ENCODE peak calls at places on chromosomes 11 and 22, in four cellular contexts. L is GM12878, J is K562, N is HepG2. Z is an unnamed sample.
A peak's percentile ranks its signal among the peaks of the same experiment; 100 is the strongest.

GRCh38 chr11:114399903-114400221 is 449 bp downstream of the C11orf71 start:
- DNase-seq in L (peak; percentile 2), J (peak; percentile 66), N (peak; percentile 40), Z (peak; percentile 92)

GRCh38 chr22:20204281-20204680 is 53.4 kb upstream of the CCDC188 start:
- DNase-seq in L (no peak), J (no peak), N (no peak), Z (no peak)

GRCh38 chr22:16721969-16722368 is 103.2 kb downstream of the XKR3 start:
- DNase-seq in L (no peak), J (no peak), N (no peak), Z (no peak)

GRCh38 chr11:84316866-84317560 is 1030.8 kb upstream of the CCDC90B start:
- DNase-seq in L (no peak), J (no peak), N (no peak), Z (peak; percentile 15)

GRCh38 chr22:49322231-49322630 is 505.4 kb downstream of the BRD1 start:
- DNase-seq in L (no peak), J (no peak), N (no peak), Z (no peak)

GRCh38 chr22:36016656-36017055 is 12.0 kb downstream of the RBFOX2 start:
- DNase-seq in L (no peak), J (no peak), N (no peak), Z (no peak)

GRCh38 chr11:132022718-132023117 is 652.3 kb downstream of the NTM start:
- DNase-seq in L (no peak), J (no peak), N (no peak), Z (no peak)

GRCh38 chr22:27754247-27754887 is 47.2 kb downstream of the MN1 start:
- DNase-seq in L (no peak), J (peak; percentile 12), N (no peak), Z (no peak)

GRCh38 chr11:45104790-45105084 is 41.7 kb upstream of the PRDM11 start:
- DNase-seq in L (no peak), J (no peak), N (no peak), Z (no peak)

GRCh38 chr11:112882494-112883381 is 78.5 kb upstream of the NCAM1 start:
- DNase-seq in L (no peak), J (no peak), N (no peak), Z (no peak)

GRCh38 chr11:112884012-112884767 is 77.0 kb upstream of the NCAM1 start:
- DNase-seq in L (no peak), J (no peak), N (no peak), Z (no peak)

GRCh38 chr11:112878228-112878627 is 83.0 kb upstream of the NCAM1 start:
- DNase-seq in L (no peak), J (no peak), N (no peak), Z (no peak)

GRCh38 chr11:112880454-112880853 is 80.8 kb upstream of the NCAM1 start:
- DNase-seq in L (no peak), J (no peak), N (no peak), Z (no peak)

GRCh38 chr11:112881461-112881860 is 79.8 kb upstream of the NCAM1 start:
- DNase-seq in L (no peak), J (peak; percentile 20), N (no peak), Z (peak; percentile 88)
- TF ChIP-seq JUNB in L (no peak), J (no peak), N (no peak), Z (no peak)

DNA sequence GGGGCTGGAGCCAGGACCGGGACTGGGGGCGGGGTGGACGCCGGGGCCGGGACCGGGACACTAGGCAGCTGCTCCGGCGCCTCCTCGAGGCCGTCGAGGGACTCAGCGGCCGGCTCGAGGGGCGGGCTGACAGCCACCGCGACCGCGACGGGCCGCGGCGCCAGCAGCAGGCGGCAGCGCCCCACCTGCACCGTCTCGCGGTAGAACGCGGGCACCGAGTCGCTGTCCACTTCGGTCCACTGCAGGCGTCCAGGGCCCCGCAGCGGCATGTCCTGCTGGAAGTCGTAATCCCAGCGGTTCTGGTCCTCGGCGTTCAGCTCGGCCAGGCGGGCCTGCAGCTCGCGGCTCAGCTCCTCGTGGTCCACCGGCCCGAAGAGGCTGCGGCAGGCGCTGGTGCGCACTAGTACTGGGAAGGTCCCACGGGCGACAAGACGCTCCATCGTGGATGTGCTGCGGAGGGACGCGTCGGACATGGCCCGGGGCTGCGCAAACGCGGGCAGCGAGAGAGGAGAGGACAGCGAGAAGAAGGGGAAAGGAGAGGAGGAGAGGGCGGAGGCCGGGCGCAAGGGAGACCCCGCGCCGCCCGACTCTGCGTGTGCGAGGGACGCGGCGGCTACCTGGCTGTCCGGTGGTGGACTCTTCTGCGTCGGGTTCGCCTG is 429 bp downstream of the CDKN1C start:
- DNase-seq in L (no peak), J (peak; percentile 80), N (no peak), Z (peak; percentile 73)
- TF ChIP-seq CREB1 in L (no peak), J (no peak), N (no peak), Z (no peak)

GRCh38 chr22:46068908-46069481 is 81.3 kb upstream of the PPARA start:
- DNase-seq in L (no peak), J (no peak), N (no peak), Z (no peak)

GRCh38 chr22:46069518-46070214 is 80.7 kb upstream of the PPARA start:
- DNase-seq in L (no peak), J (no peak), N (no peak), Z (no peak)

GRCh38 chr22:46070722-46071450 is 79.4 kb upstream of the PPARA start:
- DNase-seq in L (no peak), J (no peak), N (no peak), Z (peak; percentile 62)

GRCh38 chr22:46071451-46072029 is 78.8 kb upstream of the PPARA start:
- DNase-seq in L (no peak), J (no peak), N (no peak), Z (peak; percentile 59)

GRCh38 chr22:46070215-46070721 is 80.1 kb upstream of the PPARA start:
- DNase-seq in L (no peak), J (no peak), N (peak; percentile 10), Z (peak; percentile 69)
- TF ChIP-seq EZH2 in L (no peak), J (no peak), N (peak; percentile 72), Z (no peak)

GRCh38 chr11:36388086-36388485 is 92.0 kb downstream of the PRR5L start:
- DNase-seq in L (no peak), J (no peak), N (no peak), Z (no peak)

GRCh38 chr11:36389006-36389405 is 92.9 kb downstream of the PRR5L start:
- DNase-seq in L (no peak), J (no peak), N (no peak), Z (no peak)

GRCh38 chr11:36383200-36383599 is 87.1 kb downstream of the PRR5L start:
- DNase-seq in L (no peak), J (no peak), N (no peak), Z (no peak)

GRCh38 chr11:36386411-36386810 is 90.3 kb downstream of the PRR5L start:
- DNase-seq in L (no peak), J (no peak), N (no peak), Z (no peak)

GRCh38 chr11:36385121-36385530 is 89.0 kb downstream of the PRR5L start:
- DNase-seq in L (no peak), J (no peak), N (no peak), Z (no peak)
- TF ChIP-seq JUNB in L (no peak), J (no peak), N (no peak), Z (no peak)

DNA sequence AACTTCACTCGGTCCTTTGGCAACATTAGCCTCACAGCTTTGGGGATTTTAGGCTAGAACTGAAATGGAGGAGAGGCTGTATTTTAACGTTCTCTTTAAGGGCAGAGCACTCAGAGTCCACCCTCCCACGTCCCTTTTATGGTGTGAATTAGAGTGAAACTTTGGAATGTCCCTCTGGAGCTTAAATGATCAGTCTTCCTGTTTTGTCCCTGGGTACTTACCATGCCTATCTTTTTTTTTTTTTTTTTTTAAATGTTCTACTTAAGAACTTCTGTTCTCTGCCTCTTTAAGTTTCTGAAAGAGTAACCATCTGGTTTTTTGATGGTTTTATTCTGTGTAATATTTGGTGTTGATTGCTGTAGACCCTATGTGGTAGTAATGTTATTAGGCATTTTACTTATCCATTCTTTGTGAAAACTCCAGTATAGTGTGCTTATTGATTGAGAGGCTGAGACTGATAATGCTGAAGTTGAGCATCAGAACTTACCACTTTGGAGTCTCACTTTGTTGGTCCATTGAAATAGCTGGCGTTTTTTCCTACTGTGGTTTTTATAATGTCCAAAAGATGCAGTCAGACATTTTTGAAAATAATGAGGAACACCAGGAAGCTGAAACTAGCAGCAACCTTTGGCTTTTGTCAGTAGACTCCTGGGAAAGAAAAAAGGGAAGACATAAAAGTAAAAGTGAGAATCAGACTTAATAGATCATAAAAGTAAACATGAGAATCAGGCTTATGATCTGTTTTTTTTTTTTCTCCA is 11.6 kb downstream of the UVRAG start:
- DNase-seq in L (no peak), J (no peak), N (no peak), Z (peak; percentile 47)
- TF ChIP-seq CREB1 in L (no peak), J (no peak), N (no peak), Z (no peak)

DNA sequence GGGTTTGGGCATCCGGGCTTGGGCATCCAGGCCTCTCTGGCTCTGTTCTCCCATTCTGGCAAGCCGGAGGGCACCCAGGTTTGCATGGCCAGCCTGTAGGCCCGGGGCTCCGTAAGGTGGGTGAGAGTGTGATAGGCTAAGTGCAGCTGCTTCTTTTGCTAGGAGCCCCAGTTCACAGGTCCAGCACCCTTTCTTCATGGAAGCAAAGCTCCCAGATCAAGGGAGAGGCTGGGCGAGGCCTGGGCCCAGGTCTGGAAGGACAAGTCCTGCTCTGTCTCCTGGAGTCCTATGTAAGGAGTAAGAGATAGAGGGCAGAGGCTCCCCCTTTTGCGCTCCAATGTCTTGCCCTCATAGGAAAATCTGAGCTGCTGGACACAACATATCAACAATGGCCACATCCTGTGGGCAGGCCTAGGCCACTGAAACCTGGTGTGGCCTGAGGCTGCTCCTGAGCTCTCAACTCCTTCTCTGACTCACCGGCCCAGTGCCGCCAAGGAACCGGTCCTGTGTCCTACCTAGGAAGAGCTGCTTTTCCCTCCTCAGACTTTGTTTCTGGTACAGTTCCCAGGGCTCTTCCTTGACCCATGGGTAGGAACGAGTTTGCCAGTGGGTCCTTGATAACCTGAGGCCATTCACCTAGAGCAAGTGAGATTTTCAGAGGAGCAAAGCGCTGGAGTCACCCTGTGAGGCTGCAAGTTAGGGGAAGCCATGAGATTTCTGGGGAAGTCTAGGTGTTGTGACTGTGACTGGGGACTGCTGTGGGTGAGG is 11.7 kb upstream of the PAX6 start:
- DNase-seq in L (no peak), J (no peak), N (no peak), Z (peak; percentile 40)
- TF ChIP-seq EZH2 in L (no peak), J (no peak), N (no peak), Z (peak; percentile 20)

GRCh38 chr11:13337986-13338436 is 60.4 kb downstream of the BMAL1 start:
- DNase-seq in L (no peak), J (no peak), N (no peak), Z (no peak)
- TF ChIP-seq JUNB in L (no peak), J (no peak), N (no peak), Z (no peak)

GRCh38 chr11:116601734-116602636 is 170.8 kb downstream of the BUD13 start:
- DNase-seq in L (no peak), J (peak; percentile 5), N (no peak), Z (no peak)
- TF ChIP-seq CREB1 in L (no peak), J (no peak), N (no peak), Z (no peak)

GRCh38 chr11:43576834-43577521 is 103.6 kb upstream of the HSD17B12 start:
- DNase-seq in L (no peak), J (peak; percentile 84), N (peak; percentile 32), Z (peak; percentile 97)
- TF ChIP-seq EZH2 in L (no peak), J (no peak), N (no peak), Z (peak; percentile 1)